ENCODE peak calls at places on chromosomes 13 and 19, in six cellular contexts. X is posterior cingulate gyrus; F is T-helper 1 cell; D is activated CD4-positive, alpha-beta T cell treated with anti-CD3 and anti-CD28 coated beads for 48 hours; O is stimulated activated CD4-positive, alpha-beta T cell treated with anti-CD3 and anti-CD28 coated beads, Interleukin-1b, Interleukin-23, amount 100 ng/mL, for 24 hours; M is AG10803. V is an unnamed sample.

GRCh38 chr19:44625531-44626066 is 12.2 kb downstream of the IGSF23 start:
- DNase-seq in D (no peak), F (no peak), X (no peak), O (no peak), M (no peak), V (no peak)

GRCh38 chr19:368624-369020 is 24.0 kb upstream of the MIER2 start:
- DNase-seq in X (no peak), M (no peak), F (no peak), D (no peak), O (no peak), V (no peak)

GRCh38 chr19:47056416-47056815 is 8.0 kb upstream of the TMEM160 start:
- DNase-seq in X (no peak), O (no peak), F (no peak), M (no peak), D (no peak), V (no peak)

GRCh38 chr19:7636691-7637373 is at the start of gene STXBP2:
- DNase-seq in X (no peak), F (peak; percentile 86), O (peak; percentile 86), D (peak; percentile 93), M (no peak), V (no peak)

GRCh38 chr13:42333613-42334328 is 61.8 kb downstream of the AKAP11 start:
- DNase-seq in X (no peak), F (peak; percentile 53), O (no peak), D (no peak), M (peak; percentile 9), V (no peak)

GRCh38 chr19:8610041-8610927 is at the start of gene ADAMTS10:
- DNase-seq in M (peak; percentile 47), F (no peak), D (peak; percentile 39), X (peak; percentile 19), O (no peak), V (no peak)

GRCh38 chr13:80341098-80341701 is at the start of gene SPRY2:
- DNase-seq in M (peak; percentile 96), O (no peak), X (peak; percentile 90), D (peak; percentile 52), F (peak; percentile 12), V (peak; percentile 93)

GRCh38 chr13:109651854-109652253 is 134.5 kb downstream of the IRS2 start:
- DNase-seq in M (no peak), X (no peak), O (no peak), D (no peak), F (no peak), V (no peak)

GRCh38 chr19:37933965-37934364 is 27.0 kb downstream of the SIPA1L3 start:
- DNase-seq in F (no peak), X (no peak), D (no peak), M (peak; percentile 59), O (no peak), V (no peak)

GRCh38 chr13:51645154-51645650 is 60.9 kb downstream of the WDFY2 start:
- DNase-seq in F (peak; percentile 42), O (no peak), X (no peak), D (no peak), M (peak; percentile 91), V (no peak)